ENCODE peak calls at places on chromosomes 5 and 9, in seven cellular contexts. L is CD8-positive, alpha-beta T cell; D is sigmoid colon; G is suprapubic skin; M is astrocyte of the spinal cord; Y is thoracic aorta; R is neural progenitor cell. N is an unnamed sample.
A peak's percentile ranks its signal among the peaks of the same experiment; 100 is the strongest.

GRCh38 chr5:56152437-56152836 is 80.7 kb downstream of the ANKRD55 start:
- DNase-seq in D (no peak), M (no peak), G (no peak), Y (no peak), L (no peak), R (no peak), N (no peak)

GRCh38 chr9:77793909-77794308 is 145.8 kb upstream of the GNA14 start:
- DNase-seq in L (no peak), Y (no peak), M (peak; percentile 15), G (no peak), D (no peak), R (no peak), N (no peak)

GRCh38 chr9:130900701-130901497 is 4.3 kb upstream of the QRFP start:
- DNase-seq in L (no peak), D (no peak), G (no peak), Y (no peak), R (no peak), M (no peak), N (no peak)

GRCh38 chr9:92655896-92656536 is 13.9 kb downstream of the IPPK start:
- DNase-seq in L (no peak), D (no peak), G (peak; percentile 52), R (no peak), M (no peak), Y (no peak), N (no peak)

GRCh38 chr5:113163328-113163727 is 186.7 kb downstream of the DCP2 start:
- DNase-seq in M (peak; percentile 29), L (no peak), R (no peak), Y (no peak), G (no peak), D (no peak), N (no peak)

GRCh38 chr5:122704247-122705036 is 70.4 kb upstream of the SNX2 start:
- DNase-seq in G (no peak), L (no peak), D (no peak), M (peak; percentile 56), Y (no peak), R (peak; percentile 64), N (no peak)

GRCh38 chr5:169029661-169030274 is 271.2 kb downstream of the SLIT3 start:
- DNase-seq in L (no peak), G (no peak), Y (no peak), R (no peak), M (peak; percentile 19), D (no peak), N (no peak)

GRCh38 chr5:154567155-154567554 is 89.1 kb upstream of the HAND1 start:
- DNase-seq in Y (no peak), M (no peak), D (no peak), G (no peak), R (no peak), L (no peak), N (no peak)

GRCh38 chr9:88716636-88717035 is 181.7 kb downstream of the NXNL2 start:
- DNase-seq in M (no peak), R (no peak), L (no peak), D (no peak), G (no peak), Y (no peak), N (no peak)

GRCh38 chr9:130393681-130394071 is 51.1 kb upstream of the ASS1 start:
- DNase-seq in R (no peak), L (no peak), G (no peak), D (no peak), M (no peak), Y (no peak), N (no peak)

GRCh38 chr9:81410201-81410600 is 279.1 kb downstream of the TLE1 start:
- DNase-seq in R (no peak), G (no peak), Y (no peak), M (peak; percentile 94), L (no peak), D (no peak), N (no peak)

GRCh38 chr9:130220351-130220750 is 45.2 kb upstream of the HMCN2 start:
- DNase-seq in M (no peak), L (no peak), R (peak; percentile 63), D (no peak), Y (no peak), G (no peak), N (no peak)

GRCh38 chr9:93336720-93337119 is 114.8 kb upstream of the FAM120A start:
- DNase-seq in G (no peak), M (no peak), L (no peak), D (no peak), R (no peak), Y (no peak), N (no peak)

GRCh38 chr9:127128341-127129072 is 6.1 kb upstream of the ANGPTL2 start:
- DNase-seq in G (peak; percentile 84), M (peak; percentile 22), D (peak; percentile 91), R (no peak), Y (peak; percentile 56), L (no peak), N (peak; percentile 90)

GRCh38 chr5:173826179-173826920 is 61.8 kb upstream of the CPEB4 start:
- DNase-seq in Y (no peak), D (no peak), M (no peak), R (no peak), L (no peak), G (no peak), N (no peak)

GRCh38 chr5:151740958-151741373 is 17.5 kb downstream of the ATOX1 start:
- DNase-seq in R (no peak), Y (no peak), L (no peak), D (no peak), M (peak; percentile 77), G (no peak), N (no peak)

GRCh38 chr5:170774831-170775230 is 8.7 kb upstream of the GABRP start:
- DNase-seq in D (no peak), L (no peak), G (no peak), R (no peak), M (no peak), Y (no peak), N (no peak)
- TF ChIP-seq CTCF in D (no peak), L (no peak), G (no peak), R (no peak), M (no peak), Y (no peak), N (no peak)

GRCh38 chr5:140631831-140632365 is 1.1 kb downstream of the CD14 start:
- DNase-seq in G (no peak), L (peak; percentile 52), Y (no peak), D (no peak), R (no peak), M (no peak), N (no peak)

GRCh38 chr5:140632366-140633080 is 452 bp downstream of the CD14 start:
- DNase-seq in L (peak; percentile 54), D (peak; percentile 81), R (no peak), Y (no peak), G (peak; percentile 75), M (peak; percentile 24), N (peak; percentile 53)

GRCh38 chr5:140634103-140634502 is 1.1 kb upstream of the CD14 start:
- DNase-seq in Y (no peak), G (no peak), D (no peak), R (no peak), L (no peak), M (no peak), N (no peak)

GRCh38 chr5:140631063-140631462 is 1.9 kb downstream of the CD14 start:
- DNase-seq in L (no peak), D (no peak), R (no peak), Y (no peak), G (no peak), M (no peak), N (no peak)

DNA sequence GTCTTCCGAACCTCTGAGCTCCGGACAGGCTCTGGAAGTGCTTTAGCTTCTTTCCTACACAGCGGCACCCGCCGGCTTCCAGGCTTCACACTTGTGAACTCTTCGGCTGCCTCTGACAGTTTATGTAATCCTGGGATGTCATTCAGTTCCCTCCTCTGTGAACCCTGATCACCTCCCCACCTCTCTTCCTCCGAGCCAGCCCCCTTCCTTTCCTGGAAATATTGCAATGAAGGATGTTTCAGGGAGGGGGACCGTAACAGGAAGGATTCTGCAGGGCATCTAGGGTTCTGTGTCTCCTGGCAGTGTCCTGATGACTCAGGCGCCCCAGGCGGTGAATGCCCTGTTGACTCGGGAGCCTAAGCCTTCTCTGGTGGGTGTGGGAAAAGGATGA is at the start of gene CD14:
- DNase-seq in Y (no peak), D (peak; percentile 81), M (peak; percentile 32), G (peak; percentile 82), R (no peak), L (no peak), N (peak; percentile 82)
- H3K4me3 ChIP-seq in Y (peak within 1 kb of the TSS; percentile 76), D (peak within 1 kb of the TSS; percentile 57), M (peak within 1 kb of the TSS; percentile 35), G (peak within 1 kb of the TSS; percentile 53), R (no peak within 1 kb of the TSS), L (peak within 1 kb of the TSS; percentile 84), N (peak within 1 kb of the TSS; percentile 53)

GRCh38 chr5:73780297-73781080 is 154.5 kb downstream of the ARHGEF28 start:
- DNase-seq in R (no peak), Y (no peak), L (no peak), M (no peak), D (no peak), G (no peak), N (no peak)
- TF ChIP-seq CTCF in R (no peak), Y (no peak), L (no peak), M (no peak), D (no peak), G (no peak), N (no peak)

GRCh38 chr9:108861464-108861863 is 602 bp upstream of the ACTL7A start:
- DNase-seq in L (no peak), D (no peak), M (no peak), Y (no peak), G (no peak), R (no peak), N (no peak)
- H3K4me3 ChIP-seq in L (no peak overlapping the region), D (no peak overlapping the region), M (no peak overlapping the region), Y (no peak overlapping the region), G (no peak overlapping the region), R (no peak overlapping the region), N (no peak overlapping the region)

DNA sequence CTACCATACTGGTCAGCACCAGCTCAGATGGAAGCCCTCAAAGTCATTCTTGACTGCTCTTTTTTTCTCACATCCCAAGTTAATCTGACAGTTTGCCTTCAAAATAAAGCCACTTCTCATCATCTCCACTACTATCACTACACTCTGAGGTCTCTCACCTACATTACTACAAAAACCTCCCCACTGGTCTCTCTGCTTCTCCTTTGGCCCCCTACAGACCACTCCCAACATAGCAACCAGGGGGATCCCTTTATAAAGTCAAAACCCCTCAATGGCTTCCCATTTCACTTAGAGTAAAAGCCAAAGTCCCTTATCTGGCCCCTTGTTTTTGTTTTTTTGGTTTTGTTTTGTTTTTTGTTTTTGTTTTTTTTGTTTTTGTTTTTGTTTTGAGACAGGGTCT is 4.6 kb downstream of the ARAP3 start:
- DNase-seq in L (no peak), D (no peak), Y (no peak), R (peak; percentile 53), M (no peak), G (no peak), N (no peak)
- TF ChIP-seq CTCF in L (no peak), D (no peak), Y (no peak), R (peak; percentile 62), M (peak; percentile 44), G (no peak), N (no peak)